ENCODE peak calls at places on chromosomes 13 and 19, in nine cellular contexts. B is NCI-H2029, E is osteoblast, R is AG08396, L is HT-29, Z is H7, C is SJSA1, I is WTC11, H is foreskin fibroblast. V is an unnamed sample.

GRCh38 chr13:27020415-27020814 is 151.2 kb downstream of the USP12 start:
- DNase-seq in B (no peak), E (no peak), R (no peak), L (no peak), Z (no peak), C (no peak), I (no peak), H (no peak), V (no peak)

GRCh38 chr19:56110515-56111448 is 10.3 kb downstream of the ZNF787 start:
- DNase-seq in B (no peak), E (peak; percentile 84), R (no peak), L (peak; percentile 63), Z (peak; percentile 75), C (no peak), I (no peak), H (peak; percentile 73), V (peak; percentile 78)

GRCh38 chr19:10662384-10663251 is 8.5 kb downstream of the ILF3 start:
- DNase-seq in B (no peak), E (no peak), R (no peak), L (no peak), Z (peak; percentile 9), C (no peak), I (no peak), H (no peak), V (no peak)

GRCh38 chr13:79867248-79867647 is 386.3 kb downstream of the NDFIP2 start:
- DNase-seq in B (no peak), E (no peak), R (no peak), L (peak; percentile 19), Z (no peak), C (peak; percentile 46), I (no peak), H (peak; percentile 43), V (no peak)

GRCh38 chr13:110044521-110045200 is 258.3 kb upstream of the IRS2 start:
- DNase-seq in B (no peak), E (no peak), R (no peak), L (no peak), Z (no peak), C (no peak), I (no peak), H (peak; percentile 67), V (no peak)

GRCh38 chr13:89783221-89783755 is 1564.2 kb upstream of the MIR17HG start:
- DNase-seq in B (no peak), E (no peak), R (no peak), L (no peak), Z (no peak), C (no peak), I (no peak), H (no peak), V (no peak)

GRCh38 chr19:20247016-20247683 is 80.1 kb downstream of the ZNF486 start:
- DNase-seq in B (no peak), E (no peak), R (peak; percentile 14), L (peak; percentile 3), Z (peak; percentile 24), C (no peak), I (peak; percentile 69), H (peak; percentile 5), V (no peak)

GRCh38 chr19:14167594-14168138 is 31.3 kb upstream of the ASF1B start:
- DNase-seq in B (no peak), E (peak; percentile 78), R (no peak), L (no peak), Z (peak; percentile 61), C (no peak), I (no peak), H (no peak), V (no peak)

GRCh38 chr13:99256283-99256682 is 1.9 kb downstream of the GPR18 start:
- DNase-seq in B (no peak), E (no peak), R (no peak), L (no peak), Z (no peak), C (no peak), I (no peak), H (no peak), V (no peak)

GRCh38 chr19:2081873-2082810 is 14.0 kb downstream of the MOB3A start:
- DNase-seq in B (no peak), E (peak; percentile 54), R (no peak), L (no peak), Z (no peak), C (no peak), I (no peak), H (no peak), V (no peak)

GRCh38 chr13:88586263-88586662 is 915.1 kb downstream of the SLITRK5 start:
- DNase-seq in B (no peak), E (no peak), R (no peak), L (no peak), Z (no peak), C (no peak), I (no peak), H (no peak), V (no peak)

GRCh38 chr19:29670255-29670654 is 5.0 kb downstream of the PLEKHF1 start:
- DNase-seq in B (no peak), E (no peak), R (no peak), L (no peak), Z (no peak), C (no peak), I (no peak), H (no peak), V (no peak)

GRCh38 chr13:87669379-87669978 is 1.7 kb upstream of the SLITRK5 start:
- DNase-seq in B (no peak), E (no peak), R (peak; percentile 2), L (peak; percentile 63), Z (peak; percentile 17), C (no peak), I (no peak), H (no peak), V (peak; percentile 9)

GRCh38 chr19:1621574-1621973 is 16.3 kb upstream of the UQCR11 start:
- DNase-seq in B (no peak), E (no peak), R (no peak), L (no peak), Z (no peak), C (no peak), I (no peak), H (no peak), V (no peak)

GRCh38 chr19:50858896-50859295 is 4.2 kb downstream of the KLK3 start:
- DNase-seq in B (peak; percentile 15), E (no peak), R (no peak), L (peak; percentile 53), Z (peak; percentile 89), C (no peak), I (peak; percentile 61), H (no peak), V (no peak)